ENCODE peak calls at places on chromosomes 2 and 18, in four cellular contexts. R is H1, G is HCT116, Q is SK-N-SH. U is an unnamed sample.

GRCh38 chr2:241485172-241485911 is 23.0 kb downstream of the STK25 start:
- DNase-seq in G (no peak), R (no peak), Q (no peak), U (no peak)

GRCh38 chr2:156332452-156333273 is at the start of gene NR4A2:
- DNase-seq in R (peak), G (peak), Q (peak), U (peak)

GRCh38 chr2:31397099-31397498 is 17.4 kb downstream of the XDH start:
- DNase-seq in G (no peak), Q (no peak), R (no peak), U (no peak)

GRCh38 chr2:26178746-26179436 is 6.0 kb downstream of the GAREM2 start:
- DNase-seq in R (peak), G (no peak), Q (peak), U (no peak)

GRCh38 chr2:86301711-86302202 is 35.7 kb downstream of the REEP1 start:
- DNase-seq in G (no peak), R (no peak), Q (no peak), U (no peak)

GRCh38 chr18:44876024-44876423 is 195.3 kb downstream of the SETBP1 start:
- DNase-seq in G (no peak), Q (no peak), R (no peak), U (no peak)

GRCh38 chr2:216698895-216699294 is 3.5 kb upstream of the IGFBP5 start:
- DNase-seq in G (peak), R (no peak), Q (peak), U (peak)

GRCh38 chr2:1224901-1225300 is 188.4 kb upstream of the TPO start:
- DNase-seq in Q (no peak), G (no peak), R (no peak), U (no peak)

GRCh38 chr2:40877734-40878288 is 425.9 kb upstream of the SLC8A1 start:
- DNase-seq in Q (no peak), R (no peak), G (no peak), U (no peak)

GRCh38 chr2:132979339-132980093 is 309.5 kb upstream of the LYPD1 start:
- DNase-seq in G (no peak), Q (no peak), R (no peak), U (no peak)

GRCh38 chr2:25805987-25806386 is 72.3 kb downstream of the ASXL2 start:
- DNase-seq in G (no peak), R (no peak), Q (no peak), U (no peak)

GRCh38 chr2:64609229-64609994 is 44.3 kb downstream of the SERTAD2 start:
- DNase-seq in R (peak), Q (peak), G (no peak), U (peak)

GRCh38 chr18:1252534-1252933 is 347.9 kb downstream of the ADCYAP1 start:
- DNase-seq in R (no peak), Q (no peak), G (no peak), U (no peak)

GRCh38 chr2:182642328-182642727 is 73.7 kb upstream of the DNAJC10 start:
- DNase-seq in R (peak), Q (peak), G (peak), U (no peak)

GRCh38 chr2:121486191-121486590 is 44.5 kb upstream of the RNU4ATAC start:
- DNase-seq in R (no peak), Q (no peak), G (no peak), U (no peak)

GRCh38 chr2:60560734-60561649 is 7.5 kb upstream of the BCL11A start:
- DNase-seq in G (no peak), R (no peak), Q (no peak), U (peak)

GRCh38 chr2:223500690-223501089 is 101.5 kb downstream of the SCG2 start:
- DNase-seq in Q (no peak), G (no peak), R (no peak), U (no peak)

GRCh38 chr2:60853512-60853911 is 27.9 kb upstream of the REL start:
- DNase-seq in G (no peak), Q (no peak), R (no peak), U (no peak)

GRCh38 chr2:181411105-181411849 is 45.9 kb upstream of the ITGA4 start:
- DNase-seq in Q (no peak), R (peak), G (no peak), U (no peak)

GRCh38 chr2:100935372-100935752 is 66.7 kb upstream of the RPL31 start:
- DNase-seq in G (no peak), Q (no peak), R (no peak), U (no peak)
- TF ChIP-seq JUND in G (no peak), Q (peak), R (no peak), U (no peak)

GRCh38 chr18:33596178-33596854 is 18.3 kb downstream of the ASXL3 start:
- DNase-seq in R (no peak), Q (no peak), G (no peak), U (no peak)
- TF ChIP-seq JUND in R (no peak), Q (no peak), G (no peak), U (no peak)

DNA sequence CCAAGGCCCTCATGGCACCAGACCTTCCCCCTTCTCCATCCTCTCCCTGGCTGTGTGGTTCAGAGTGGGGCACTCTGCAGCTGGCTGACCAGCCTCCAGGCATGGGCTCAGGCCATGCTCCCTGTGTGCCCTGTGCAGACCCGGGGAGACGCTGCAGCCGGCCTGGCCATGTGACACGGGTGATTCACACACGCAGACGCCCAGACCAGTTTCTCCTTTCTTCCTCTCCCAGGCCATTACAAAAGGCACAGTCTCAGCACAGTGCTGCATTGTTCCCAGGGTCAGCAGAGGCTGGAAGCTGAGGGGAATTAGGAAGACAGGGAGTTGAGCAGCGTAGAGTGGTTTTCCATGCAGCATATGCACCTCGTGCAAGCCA is 288.5 kb downstream of the TNS1 start:
- DNase-seq in R (no peak), G (no peak), Q (no peak), U (no peak)
- TF ChIP-seq JUND in R (no peak), G (no peak), Q (no peak), U (no peak)

GRCh38 chr2:210428415-210429179 is 48.0 kb downstream of the LANCL1 start:
- DNase-seq in Q (no peak), R (no peak), G (no peak), U (no peak)
- TF ChIP-seq JUND in Q (no peak), R (no peak), G (no peak), U (no peak)

GRCh38 chr2:190849774-190850173 is 30.8 kb upstream of the GLS start:
- DNase-seq in Q (no peak), G (no peak), R (no peak), U (no peak)
- TF ChIP-seq JUND in Q (peak), G (no peak), R (no peak), U (no peak)

GRCh38 chr2:179613701-179614100 is 247.7 kb downstream of the ZNF385B start:
- DNase-seq in Q (no peak), G (no peak), R (no peak), U (no peak)
- TF ChIP-seq JUND in Q (no peak), G (no peak), R (no peak), U (no peak)

DNA sequence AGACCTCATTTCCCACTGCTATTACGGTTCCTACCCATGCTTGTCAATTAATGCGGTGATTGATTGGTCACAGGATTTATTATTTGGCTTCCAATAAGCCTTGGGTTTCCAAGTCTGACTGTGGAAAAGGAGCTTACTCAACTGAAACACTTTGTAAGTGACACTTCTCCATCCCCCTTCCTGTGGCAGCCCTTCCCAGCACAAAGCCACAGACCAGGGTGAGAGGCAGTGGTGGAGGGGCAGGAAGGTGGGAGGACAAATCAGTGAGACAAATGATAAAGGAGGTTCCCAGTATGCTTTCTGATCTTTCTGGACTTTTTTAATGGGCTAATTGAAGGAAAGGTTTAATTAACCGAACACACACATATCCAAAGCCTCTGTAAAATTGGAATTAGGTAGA is 26.8 kb upstream of the CTLA4 start:
- DNase-seq in Q (no peak), G (no peak), R (no peak), U (no peak)
- TF ChIP-seq JUND in Q (no peak), G (no peak), R (no peak), U (no peak)

GRCh38 chr2:70515938-70516337 is 37.7 kb downstream of the TGFA start:
- DNase-seq in Q (no peak), G (no peak), R (no peak), U (no peak)

GRCh38 chr2:70513751-70514150 is 39.9 kb downstream of the TGFA start:
- DNase-seq in R (no peak), G (no peak), Q (no peak), U (no peak)

GRCh38 chr2:70511986-70512729 is 41.5 kb downstream of the TGFA start:
- DNase-seq in R (peak), Q (no peak), G (no peak), U (no peak)

GRCh38 chr2:70516596-70516995 is 37.0 kb downstream of the TGFA start:
- DNase-seq in Q (no peak), G (no peak), R (no peak), U (no peak)

GRCh38 chr2:70514612-70515055 is 39.0 kb downstream of the TGFA start:
- DNase-seq in R (no peak), G (no peak), Q (no peak), U (no peak)
- TF ChIP-seq JUND in R (no peak), G (no peak), Q (no peak), U (no peak)

DNA sequence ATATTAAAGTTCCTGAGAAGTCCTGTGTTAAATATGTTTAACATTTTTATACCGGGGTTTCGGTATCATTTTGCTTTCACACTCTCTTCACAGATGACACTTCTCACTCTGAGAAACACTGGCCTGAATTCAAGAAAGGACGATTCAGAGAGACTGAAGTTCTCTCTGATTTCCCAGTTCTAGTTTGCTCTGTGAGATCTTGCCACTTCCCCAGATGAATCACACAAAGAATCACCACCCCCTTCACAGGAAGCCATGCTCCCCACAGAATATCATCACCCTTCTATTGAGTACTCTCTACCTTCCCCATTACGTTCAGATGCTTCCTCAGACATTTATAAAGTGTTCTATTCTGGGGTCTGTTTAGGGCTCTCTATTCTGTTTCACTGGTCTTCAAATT is 16.1 kb upstream of the CD207 start:
- DNase-seq in Q (no peak), R (no peak), G (no peak), U (no peak)
- TF ChIP-seq JUND in Q (no peak), R (no peak), G (no peak), U (no peak)

U was measured in T47D.